ENCODE peak calls at places on chromosomes 6 and 20, in six cellular contexts. N, A, E, C, G and R are unnamed samples.

GRCh38 chr20:56171087-56172012 is 77.2 kb upstream of the MC3R start:
- DNase-seq in N (peak; percentile 42), E (no peak), C (no peak), G (no peak), A (peak; percentile 2), R (no peak)

GRCh38 chr6:121309768-121310473 is 24.4 kb downstream of the TBC1D32 start:
- DNase-seq in N (peak; percentile 3), G (no peak), C (no peak), A (peak; percentile 88), E (no peak), R (peak; percentile 10)

GRCh38 chr20:45368221-45368980 is 5.4 kb downstream of the SYS1 start:
- DNase-seq in N (no peak), E (peak; percentile 86), A (no peak), G (peak; percentile 89), C (no peak), R (no peak)

GRCh38 chr6:83592770-83593394 is 80.5 kb downstream of the PRSS35 start:
- DNase-seq in N (peak; percentile 45), A (peak; percentile 42), E (peak; percentile 46), C (no peak), G (peak; percentile 37), R (peak; percentile 33)

GRCh38 chr6:151229401-151230276 is 10.1 kb upstream of the AKAP12 start:
- DNase-seq in A (no peak), E (no peak), N (no peak), C (no peak), G (peak; percentile 87), R (no peak)

GRCh38 chr6:11282245-11282644 is 49.8 kb upstream of the NEDD9 start:
- DNase-seq in N (no peak), G (peak; percentile 28), C (no peak), E (no peak), A (no peak), R (no peak)

GRCh38 chr6:168033791-168034190 is 36.3 kb downstream of the KIF25 start:
- DNase-seq in C (no peak), E (no peak), G (no peak), N (no peak), A (no peak), R (no peak)

GRCh38 chr6:7143161-7143974 is 35.6 kb downstream of the RREB1 start:
- DNase-seq in E (no peak), C (no peak), A (no peak), G (no peak), N (peak; percentile 45), R (no peak)

GRCh38 chr6:113995632-113996031 is 24.7 kb upstream of the HDAC2 start:
- DNase-seq in C (peak; percentile 29), G (no peak), A (peak; percentile 96), E (no peak), N (peak; percentile 97), R (peak; percentile 97)

GRCh38 chr6:89830385-89830809 is 717 bp downstream of the CASP8AP2 start:
- DNase-seq in E (no peak), N (no peak), A (no peak), C (no peak), G (peak; percentile 18), R (no peak)

GRCh38 chr6:144415014-144415413 is 129.9 kb downstream of the UTRN start:
- DNase-seq in E (no peak), C (no peak), A (peak; percentile 87), G (no peak), N (peak; percentile 70), R (peak; percentile 36)

GRCh38 chr6:10479939-10480700 is 41.0 kb upstream of the GCNT2 start:
- DNase-seq in C (no peak), G (peak; percentile 22), A (no peak), E (no peak), N (peak; percentile 52), R (no peak)

GRCh38 chr20:34720266-34720665 is 16.1 kb downstream of the TP53INP2 start:
- DNase-seq in E (no peak), C (no peak), G (no peak), A (no peak), N (no peak), R (no peak)

GRCh38 chr6:83193747-83194582 is 808 bp downstream of the RWDD2A start:
- DNase-seq in A (no peak), G (peak; percentile 49), N (peak; percentile 43), C (peak; percentile 15), E (peak; percentile 46), R (no peak)

GRCh38 chr6:85677243-85677956 is 34.7 kb upstream of the SYNCRIP start:
- DNase-seq in A (peak; percentile 53), N (peak; percentile 43), G (peak; percentile 61), E (no peak), C (no peak), R (no peak)

GRCh38 chr6:142280265-142280664 is 21.5 kb upstream of the ADGRG6 start:
- DNase-seq in C (no peak), A (no peak), N (no peak), G (no peak), E (no peak), R (no peak)

GRCh38 chr6:137358273-137358672 is 135.9 kb downstream of the OLIG3 start:
- DNase-seq in C (no peak), E (no peak), A (no peak), G (no peak), N (no peak), R (no peak)

GRCh38 chr6:45254242-45254641 is 73.9 kb upstream of the RUNX2 start:
- DNase-seq in N (no peak), E (no peak), C (no peak), G (no peak), A (no peak), R (no peak)

GRCh38 chr6:41713161-41713649 is 22.2 kb downstream of the TFEB start:
- DNase-seq in G (no peak), N (peak; percentile 95), E (no peak), A (no peak), C (peak; percentile 87), R (peak; percentile 94)

GRCh38 chr20:37627060-37627766 is 66.6 kb upstream of the CTNNBL1 start:
- DNase-seq in G (peak; percentile 74), N (peak; percentile 67), A (peak; percentile 74), E (peak; percentile 49), C (peak; percentile 57), R (peak; percentile 59)

GRCh38 chr6:14074723-14075503 is 42.7 kb upstream of the CD83 start:
- DNase-seq in E (peak; percentile 51), N (peak; percentile 69), G (no peak), A (peak; percentile 75), C (no peak), R (peak; percentile 49)

GRCh38 chr6:42088101-42088591 is 37.8 kb downstream of the TAF8 start:
- DNase-seq in C (peak; percentile 70), A (peak; percentile 54), N (peak; percentile 15), G (no peak), E (no peak), R (peak; percentile 86)

GRCh38 chr6:45741437-45742166 is 274.1 kb downstream of the CLIC5 start:
- DNase-seq in A (peak; percentile 75), N (peak; percentile 81), C (peak; percentile 18), G (peak; percentile 93), E (peak; percentile 24), R (no peak)

GRCh38 chr6:163193326-163193725 is 221.2 kb upstream of the QKI start:
- DNase-seq in N (no peak), G (no peak), A (no peak), E (no peak), C (no peak), R (no peak)

GRCh38 chr20:22374678-22375590 is 209.4 kb downstream of the FOXA2 start:
- DNase-seq in C (no peak), N (peak; percentile 22), G (no peak), A (peak; percentile 74), E (no peak), R (peak; percentile 10)

GRCh38 chr6:119742188-119742803 is 392.7 kb upstream of the MAN1A1 start:
- DNase-seq in A (peak; percentile 59), C (peak; percentile 54), G (peak; percentile 80), E (peak; percentile 42), N (peak; percentile 39), R (peak; percentile 35)

GRCh38 chr20:60581606-60582005 is 623.4 kb downstream of the CDH26 start:
- DNase-seq in N (no peak), A (no peak), G (no peak), C (no peak), E (no peak), R (no peak)

GRCh38 chr20:59746155-59746554 is 141.8 kb downstream of the PHACTR3 start:
- DNase-seq in C (no peak), A (no peak), G (no peak), N (no peak), E (no peak), R (no peak)

GRCh38 chr20:63693079-63693974 is 3.1 kb upstream of the TNFRSF6B start:
- DNase-seq in E (no peak), A (no peak), G (no peak), C (no peak), N (no peak), R (no peak)

GRCh38 chr6:33170176-33171095 is 21.8 kb downstream of the COL11A2 start:
- DNase-seq in G (no peak), A (no peak), N (no peak), C (no peak), E (no peak), R (no peak)